ENCODE peak calls at places on chromosomes 11 and 22, in five cellular contexts. Y is GM12878, V is HepG2, N is H1, I is K562. C is an unnamed sample.

GRCh38 chr11:47923667-47924066 is 56.7 kb upstream of the PTPRJ start:
- DNase-seq in I (no peak), Y (no peak), V (no peak), N (no peak), C (no peak)

GRCh38 chr22:26377170-26377825 is 51.8 kb upstream of the ASPHD2 start:
- DNase-seq in N (no peak), I (peak), Y (no peak), V (no peak), C (no peak)

GRCh38 chr11:40291304-40292100 is 1168.0 kb downstream of the LRRC4C start:
- DNase-seq in I (no peak), Y (no peak), N (no peak), V (no peak), C (no peak)

GRCh38 chr11:45087761-45088160 is 58.7 kb upstream of the PRDM11 start:
- DNase-seq in Y (no peak), N (no peak), V (no peak), I (no peak), C (no peak)

GRCh38 chr11:60915250-60915914 is 1.4 kb downstream of the TMEM109 start:
- DNase-seq in Y (peak), I (peak), N (peak), V (no peak), C (peak)

GRCh38 chr11:15293975-15294374 is 179.3 kb downstream of the INSC start:
- DNase-seq in Y (no peak), N (no peak), V (no peak), I (no peak), C (no peak)

GRCh38 chr11:95816037-95816436 is 25.7 kb downstream of the CEP57 start:
- DNase-seq in Y (no peak), V (no peak), N (no peak), I (no peak), C (no peak)

GRCh38 chr11:64893194-64894069 is 15.0 kb upstream of the EHD1 start:
- DNase-seq in N (no peak), Y (no peak), V (peak), I (no peak), C (peak)

GRCh38 chr11:96393753-96394348 is 4.0 kb downstream of the JRKL start:
- DNase-seq in N (no peak), I (peak), V (peak), Y (peak), C (peak)

GRCh38 chr11:47797633-47798032 is 30.5 kb upstream of the FNBP4 start:
- DNase-seq in V (no peak), Y (no peak), I (peak), N (no peak), C (no peak)

GRCh38 chr11:122642472-122642922 is 13.0 kb upstream of the UBASH3B start:
- DNase-seq in N (no peak), I (no peak), Y (no peak), V (peak), C (peak)

GRCh38 chr11:8604078-8604723 is 10.2 kb upstream of the STK33 start:
- DNase-seq in N (peak), V (peak), Y (no peak), I (peak), C (peak)

GRCh38 chr11:112212710-112213109 is 13.5 kb upstream of the PTS start:
- DNase-seq in I (no peak), N (no peak), Y (no peak), V (no peak), C (no peak)

GRCh38 chr11:43992834-43993637 is 50.6 kb downstream of the C11orf96 start:
- DNase-seq in V (no peak), Y (no peak), N (no peak), I (no peak), C (no peak)

GRCh38 chr11:42161886-42162285 is 702.4 kb upstream of the LRRC4C start:
- DNase-seq in N (no peak), Y (no peak), V (no peak), I (no peak), C (no peak)

GRCh38 chr11:6200975-6201374 is 2.0 kb downstream of the OR52W1 start:
- DNase-seq in Y (no peak), I (no peak), V (no peak), N (no peak), C (no peak)

GRCh38 chr11:126619516-126619915 is 264.0 kb downstream of the ST3GAL4 start:
- DNase-seq in Y (no peak), N (no peak), I (no peak), V (no peak), C (no peak)

GRCh38 chr22:39520054-39520873 is at the start of gene ATF4:
- DNase-seq in V (peak), N (peak), Y (peak), I (peak), C (peak)

GRCh38 chr22:39518996-39519680 is 1.2 kb upstream of the ATF4 start:
- DNase-seq in I (peak), Y (no peak), N (no peak), V (no peak), C (peak)

GRCh38 chr22:39519681-39520053 is 695 bp upstream of the ATF4 start:
- DNase-seq in N (no peak), Y (no peak), I (peak), V (peak), C (peak)

GRCh38 chr22:39522567-39523300 is 2.4 kb downstream of the ATF4 start:
- DNase-seq in Y (no peak), V (no peak), I (no peak), N (no peak), C (peak)

DNA sequence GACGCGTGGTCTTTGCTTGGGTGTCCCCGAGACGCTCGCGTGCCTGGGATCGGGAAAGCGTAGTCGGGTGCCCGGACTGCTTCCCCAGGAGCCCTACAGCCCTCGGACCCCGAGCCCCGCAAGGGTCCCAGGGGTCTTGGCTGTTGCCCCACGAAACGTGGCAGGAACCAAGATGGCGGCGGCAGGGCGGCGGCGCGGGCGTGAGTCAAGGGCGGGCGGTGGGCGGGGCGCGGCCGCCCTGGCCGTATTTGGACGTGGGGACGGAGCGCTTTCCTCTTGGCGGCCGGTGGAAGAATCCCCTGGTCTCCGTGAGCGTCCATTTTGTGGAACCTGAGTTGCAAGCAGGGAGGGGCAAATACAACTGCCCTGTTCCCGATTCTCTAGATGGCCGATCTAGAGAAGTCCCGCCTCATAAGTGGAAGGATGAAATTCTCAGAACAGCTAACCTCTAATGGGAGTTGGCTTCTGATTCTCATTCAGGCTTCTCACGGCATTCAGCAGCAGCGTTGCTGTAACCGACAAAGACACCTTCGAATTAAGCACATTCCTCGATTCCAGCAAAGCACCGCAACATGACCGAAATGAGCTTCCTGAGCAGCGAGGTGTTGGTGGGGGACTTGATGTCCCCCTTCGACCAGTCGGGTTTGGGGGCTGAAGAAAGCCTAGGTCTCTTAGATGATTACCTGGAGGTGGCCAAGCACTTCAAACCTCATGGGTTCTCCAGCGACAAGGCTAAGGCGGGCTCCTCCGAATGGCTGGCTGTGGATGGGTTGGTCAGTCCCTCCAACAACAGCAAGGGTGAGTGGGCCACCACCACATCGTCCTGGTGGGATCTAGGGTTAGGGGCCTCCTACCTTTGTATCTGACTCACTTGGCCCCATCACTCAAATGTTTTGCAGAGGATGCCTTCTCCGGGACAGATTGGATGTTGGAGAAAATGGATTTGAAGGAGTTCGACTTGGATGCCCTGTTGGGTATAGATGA is 804 bp downstream of the ATF4 start:
- DNase-seq in Y (no peak), N (peak), V (no peak), I (peak), C (peak)
- TF ChIP-seq CEBPB in Y (no peak), N (no peak), V (no peak), I (no peak), C (no peak)

DNA sequence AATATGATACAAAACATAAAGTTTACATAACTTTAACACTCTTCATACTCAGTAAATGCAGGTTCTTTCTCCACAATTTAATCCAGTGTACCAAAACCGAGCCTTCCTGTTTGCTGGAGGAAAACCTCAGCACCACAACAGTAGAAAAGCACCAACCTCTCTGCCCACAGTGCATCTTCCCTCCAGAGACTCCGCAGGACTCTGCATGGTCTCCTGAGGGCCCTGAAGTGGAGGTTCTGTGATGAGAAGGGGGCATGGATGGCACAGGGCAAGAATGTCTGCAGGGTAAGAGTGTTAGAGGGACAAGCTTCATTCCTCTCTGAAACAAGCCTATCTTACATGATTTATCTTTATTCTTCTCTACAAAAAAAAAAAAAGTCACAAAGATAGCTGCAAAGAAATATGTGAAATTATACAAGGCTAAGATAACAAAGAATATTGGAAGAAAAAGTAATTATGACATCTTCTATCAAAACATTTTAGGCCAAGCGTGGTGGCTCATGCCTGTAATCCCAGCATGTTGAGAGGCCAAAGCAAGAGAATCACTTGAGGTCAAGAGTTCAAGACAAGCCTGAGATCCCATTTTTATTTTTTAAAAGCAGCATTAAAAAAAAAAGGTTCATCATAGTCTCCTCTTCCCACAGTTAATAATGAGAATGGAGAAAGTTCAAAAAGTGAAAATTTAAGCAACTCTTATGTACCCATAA is 102.0 kb downstream of the VPREB1 start:
- DNase-seq in Y (no peak), I (no peak), V (no peak), N (no peak), C (no peak)
- TF ChIP-seq HDAC2 in Y (no peak), I (no peak), V (no peak), N (no peak), C (no peak)

GRCh38 chr11:2268911-2269600 is 1.3 kb downstream of the ASCL2 start:
- DNase-seq in N (peak), Y (no peak), I (peak), V (peak), C (no peak)
- TF ChIP-seq CEBPB in N (peak), Y (no peak), I (peak), V (peak), C (peak)

GRCh38 chr11:57424802-57425564 is 1.9 kb downstream of the SLC43A3 start:
- DNase-seq in V (peak), Y (peak), I (peak), N (no peak), C (no peak)
- TF ChIP-seq HDAC2 in V (no peak), Y (no peak), I (peak), N (no peak), C (no peak)

GRCh38 chr11:12677131-12677530 is 2.9 kb downstream of the TEAD1 start:
- DNase-seq in Y (no peak), N (no peak), V (no peak), I (no peak), C (no peak)
- TF ChIP-seq CEBPB in Y (no peak), N (no peak), V (no peak), I (no peak), C (no peak)